ENCODE peak calls at places on chromosomes 3 and 15, in four cellular contexts. M, Z, L and U are unnamed samples.
A peak's percentile ranks its signal among the peaks of the same experiment; 100 is the strongest.

GRCh38 chr3:9846931-9847488 is 3.2 kb upstream of the RPUSD3 start:
- DNase-seq in M (no peak), Z (no peak), L (no peak), U (no peak)

GRCh38 chr15:85730001-85730820 is 64.5 kb downstream of the KLHL25 start:
- DNase-seq in M (no peak), Z (peak; percentile 37), L (no peak), U (peak; percentile 69)

GRCh38 chr15:66107070-66107469 is 146.5 kb downstream of the MEGF11 start:
- DNase-seq in M (no peak), Z (no peak), L (no peak), U (no peak)

GRCh38 chr3:191330309-191330712 is at the start of gene UTS2B:
- DNase-seq in M (no peak), Z (peak; percentile 61), L (no peak), U (peak; percentile 37)

GRCh38 chr3:174116421-174116820 is 718.9 kb downstream of the NLGN1 start:
- DNase-seq in M (no peak), Z (peak; percentile 30), L (no peak), U (no peak)

GRCh38 chr3:127475975-127476374 is 114.6 kb downstream of the TPRA1 start:
- DNase-seq in M (no peak), Z (no peak), L (no peak), U (no peak)

GRCh38 chr15:84697353-84697990 is 18.5 kb downstream of the SEC11A start:
- DNase-seq in M (no peak), Z (no peak), L (no peak), U (no peak)

GRCh38 chr3:187992609-187993008 is 161.3 kb upstream of the LPP start:
- DNase-seq in M (no peak), Z (no peak), L (no peak), U (no peak)

GRCh38 chr3:43256714-43257461 is 29.5 kb upstream of the SNRK start:
- DNase-seq in M (no peak), Z (no peak), L (no peak), U (no peak)

GRCh38 chr3:167861649-167862048 is 126.1 kb downstream of the SERPINI1 start:
- DNase-seq in M (no peak), Z (no peak), L (no peak), U (no peak)

GRCh38 chr3:57500506-57500905 is 43.6 kb downstream of the DNAH12 start:
- DNase-seq in M (no peak), Z (no peak), L (no peak), U (no peak)

GRCh38 chr3:194326192-194327029 is 24.7 kb downstream of the CPN2 start:
- DNase-seq in M (no peak), Z (no peak), L (no peak), U (no peak)

GRCh38 chr15:92714071-92714456 is 58.5 kb upstream of the FAM174B start:
- DNase-seq in M (no peak), Z (no peak), L (no peak), U (peak; percentile 29)

GRCh38 chr3:11551019-11551418 is 92.7 kb downstream of the VGLL4 start:
- DNase-seq in M (no peak), Z (no peak), L (no peak), U (no peak)

GRCh38 chr3:11380314-11380713 is 108.1 kb downstream of the ATG7 start:
- DNase-seq in M (no peak), Z (no peak), L (no peak), U (no peak)

GRCh38 chr3:166575166-166575565 is 737.9 kb upstream of the BCHE start:
- DNase-seq in M (no peak), Z (no peak), L (no peak), U (no peak)

GRCh38 chr3:53350652-53351051 is 3.3 kb upstream of the DCP1A start:
- DNase-seq in M (no peak), Z (no peak), L (no peak), U (peak; percentile 25)

GRCh38 chr15:29086891-29087290 is 182.7 kb downstream of the NSMCE3 start:
- DNase-seq in M (no peak), Z (no peak), L (no peak), U (no peak)

GRCh38 chr3:128884992-128885391 is 5.6 kb downstream of the ACAD9 start:
- DNase-seq in M (no peak), Z (no peak), L (no peak), U (no peak)

GRCh38 chr3:189303584-189303983 is 131.8 kb downstream of the TPRG1 start:
- DNase-seq in M (no peak), Z (no peak), L (no peak), U (no peak)